ENCODE peak calls at places on chromosomes 7 and 10, in four cellular contexts. One of them, this sample, is unnamed.

GRCh38 chr10:5659702-5660528 is 6.5 kb downstream of the ASB13 start:
- DNase-seq in posterior cingulate gyrus: no peak
- DNase-seq in stimulated activated CD4-positive, alpha-beta T cell treated with anti-CD3 and anti-CD28 coated beads, Interleukin-4, amount 100 ng/mL, for 48 hours: no peak
- DNase-seq in putamen: no peak
- DNase-seq in this sample: no peak

GRCh38 chr10:22583683-22584082 is 130.7 kb downstream of the PIP4K2A start:
- DNase-seq in posterior cingulate gyrus: no peak
- DNase-seq in stimulated activated CD4-positive, alpha-beta T cell treated with anti-CD3 and anti-CD28 coated beads, Interleukin-4, amount 100 ng/mL, for 48 hours: no peak
- DNase-seq in putamen: no peak
- DNase-seq in this sample: no peak

GRCh38 chr7:159031750-159032149 is 112.9 kb downstream of the VIPR2 start:
- DNase-seq in posterior cingulate gyrus: no peak
- DNase-seq in stimulated activated CD4-positive, alpha-beta T cell treated with anti-CD3 and anti-CD28 coated beads, Interleukin-4, amount 100 ng/mL, for 48 hours: no peak
- DNase-seq in putamen: no peak
- DNase-seq in this sample: no peak

GRCh38 chr7:144407266-144407931 is 3.9 kb upstream of the NOBOX start:
- DNase-seq in posterior cingulate gyrus: no peak
- DNase-seq in stimulated activated CD4-positive, alpha-beta T cell treated with anti-CD3 and anti-CD28 coated beads, Interleukin-4, amount 100 ng/mL, for 48 hours: no peak
- DNase-seq in putamen: no peak
- DNase-seq in this sample: no peak

GRCh38 chr10:124106241-124106905 is 13.0 kb upstream of the CHST15 start:
- DNase-seq in posterior cingulate gyrus: no peak
- DNase-seq in stimulated activated CD4-positive, alpha-beta T cell treated with anti-CD3 and anti-CD28 coated beads, Interleukin-4, amount 100 ng/mL, for 48 hours: no peak
- DNase-seq in putamen: no peak
- DNase-seq in this sample: no peak

GRCh38 chr10:91343010-91343409 is 67.1 kb upstream of the HECTD2 start:
- DNase-seq in posterior cingulate gyrus: no peak
- DNase-seq in stimulated activated CD4-positive, alpha-beta T cell treated with anti-CD3 and anti-CD28 coated beads, Interleukin-4, amount 100 ng/mL, for 48 hours: no peak
- DNase-seq in putamen: no peak
- DNase-seq in this sample: no peak

GRCh38 chr10:67803588-67804394 is 34.2 kb downstream of the DNAJC12 start:
- DNase-seq in posterior cingulate gyrus: no peak
- DNase-seq in stimulated activated CD4-positive, alpha-beta T cell treated with anti-CD3 and anti-CD28 coated beads, Interleukin-4, amount 100 ng/mL, for 48 hours: peak
- DNase-seq in putamen: no peak
- DNase-seq in this sample: no peak

GRCh38 chr10:71608863-71609768 is 110.5 kb downstream of the C10orf105 start:
- DNase-seq in posterior cingulate gyrus: peak
- DNase-seq in stimulated activated CD4-positive, alpha-beta T cell treated with anti-CD3 and anti-CD28 coated beads, Interleukin-4, amount 100 ng/mL, for 48 hours: peak
- DNase-seq in putamen: peak
- DNase-seq in this sample: peak

GRCh38 chr10:115801457-115801856 is 471.5 kb downstream of the GFRA1 start:
- DNase-seq in posterior cingulate gyrus: no peak
- DNase-seq in stimulated activated CD4-positive, alpha-beta T cell treated with anti-CD3 and anti-CD28 coated beads, Interleukin-4, amount 100 ng/mL, for 48 hours: no peak
- DNase-seq in putamen: no peak
- DNase-seq in this sample: no peak

GRCh38 chr10:55091691-55092328 is 290.8 kb upstream of the PCDH15 start:
- DNase-seq in posterior cingulate gyrus: no peak
- DNase-seq in stimulated activated CD4-positive, alpha-beta T cell treated with anti-CD3 and anti-CD28 coated beads, Interleukin-4, amount 100 ng/mL, for 48 hours: no peak
- DNase-seq in putamen: no peak
- DNase-seq in this sample: peak

GRCh38 chr10:22856444-22857074 is 71.3 kb upstream of the ARMC3 start:
- DNase-seq in posterior cingulate gyrus: no peak
- DNase-seq in stimulated activated CD4-positive, alpha-beta T cell treated with anti-CD3 and anti-CD28 coated beads, Interleukin-4, amount 100 ng/mL, for 48 hours: no peak
- DNase-seq in putamen: no peak
- DNase-seq in this sample: no peak

GRCh38 chr7:50556247-50556976 is 8.8 kb downstream of the DDC start:
- DNase-seq in posterior cingulate gyrus: no peak
- DNase-seq in stimulated activated CD4-positive, alpha-beta T cell treated with anti-CD3 and anti-CD28 coated beads, Interleukin-4, amount 100 ng/mL, for 48 hours: no peak
- DNase-seq in putamen: no peak
- DNase-seq in this sample: no peak

GRCh38 chr10:116721991-116722392 is 20.4 kb downstream of the HSPA12A start:
- DNase-seq in posterior cingulate gyrus: no peak
- DNase-seq in stimulated activated CD4-positive, alpha-beta T cell treated with anti-CD3 and anti-CD28 coated beads, Interleukin-4, amount 100 ng/mL, for 48 hours: no peak
- DNase-seq in putamen: no peak
- DNase-seq in this sample: peak

GRCh38 chr7:30436518-30436917 is 42.1 kb downstream of the NOD1 start:
- DNase-seq in posterior cingulate gyrus: no peak
- DNase-seq in stimulated activated CD4-positive, alpha-beta T cell treated with anti-CD3 and anti-CD28 coated beads, Interleukin-4, amount 100 ng/mL, for 48 hours: no peak
- DNase-seq in putamen: no peak
- DNase-seq in this sample: no peak

GRCh38 chr7:98138679-98139078 is 32.0 kb downstream of the LMTK2 start:
- DNase-seq in posterior cingulate gyrus: no peak
- DNase-seq in stimulated activated CD4-positive, alpha-beta T cell treated with anti-CD3 and anti-CD28 coated beads, Interleukin-4, amount 100 ng/mL, for 48 hours: no peak
- DNase-seq in putamen: no peak
- DNase-seq in this sample: no peak

GRCh38 chr10:86665868-86666267 is 2.4 kb upstream of the LDB3 start:
- DNase-seq in posterior cingulate gyrus: peak
- DNase-seq in stimulated activated CD4-positive, alpha-beta T cell treated with anti-CD3 and anti-CD28 coated beads, Interleukin-4, amount 100 ng/mL, for 48 hours: no peak
- DNase-seq in putamen: peak
- DNase-seq in this sample: peak

GRCh38 chr7:16668049-16668858 is 22.3 kb downstream of the BZW2 start:
- DNase-seq in posterior cingulate gyrus: no peak
- DNase-seq in stimulated activated CD4-positive, alpha-beta T cell treated with anti-CD3 and anti-CD28 coated beads, Interleukin-4, amount 100 ng/mL, for 48 hours: no peak
- DNase-seq in putamen: peak
- DNase-seq in this sample: peak

GRCh38 chr7:50304911-50305621 is 550 bp downstream of the IKZF1 start:
- DNase-seq in posterior cingulate gyrus: no peak
- DNase-seq in stimulated activated CD4-positive, alpha-beta T cell treated with anti-CD3 and anti-CD28 coated beads, Interleukin-4, amount 100 ng/mL, for 48 hours: peak
- DNase-seq in putamen: no peak
- DNase-seq in this sample: peak

GRCh38 chr10:75191821-75192568 is 18.6 kb upstream of the VDAC2 start:
- DNase-seq in posterior cingulate gyrus: no peak
- DNase-seq in stimulated activated CD4-positive, alpha-beta T cell treated with anti-CD3 and anti-CD28 coated beads, Interleukin-4, amount 100 ng/mL, for 48 hours: no peak
- DNase-seq in putamen: no peak
- DNase-seq in this sample: no peak

GRCh38 chr7:128777156-128778123 is 1.8 kb upstream of the OPN1SW start:
- DNase-seq in posterior cingulate gyrus: no peak
- DNase-seq in stimulated activated CD4-positive, alpha-beta T cell treated with anti-CD3 and anti-CD28 coated beads, Interleukin-4, amount 100 ng/mL, for 48 hours: no peak
- DNase-seq in putamen: no peak
- DNase-seq in this sample: no peak

This sample was measured in SK-N-SH.